ENCODE peak calls at places on chromosomes 7 and 10, in six cellular contexts. I is osteoblast, O is MM.1S, F is prostate gland, U is uterus, B is PC-9. X is an unnamed sample. For H3K27me3 and H3K36me3, the result is how much of the 10 kb centered on the place peaks cover.

GRCh38 chr7:98831641-98832221 is 38.1 kb downstream of the TMEM130 start:
- DNase-seq in U (no peak), O (no peak), B (peak), F (no peak), I (no peak), X (peak)

GRCh38 chr10:89481662-89482061 is 53.7 kb downstream of the SLC16A12 start:
- DNase-seq in O (no peak), B (no peak), U (no peak), F (no peak), I (no peak), X (no peak)

GRCh38 chr7:30647589-30647988 is 34.7 kb downstream of the CRHR2 start:
- DNase-seq in F (no peak), I (peak), U (no peak), O (no peak), B (no peak), X (peak)

GRCh38 chr10:1360011-1360580 is 303.9 kb downstream of the WDR37 start:
- DNase-seq in B (no peak), F (no peak), I (no peak), O (no peak), U (no peak), X (peak)

GRCh38 chr10:72906446-72906845 is 12.9 kb downstream of the OIT3 start:
- DNase-seq in I (no peak), U (no peak), O (no peak), B (no peak), F (no peak), X (no peak)

GRCh38 chr10:76080406-76080805 is 649.0 kb downstream of the LRMDA start:
- DNase-seq in O (no peak), U (no peak), I (peak), B (no peak), F (no peak), X (no peak)

GRCh38 chr7:32890553-32891045 is 961 bp downstream of the KBTBD2 start:
- DNase-seq in O (peak), B (peak), I (peak), U (no peak), F (peak), X (no peak)

GRCh38 chr10:6056411-6057135 is 5.6 kb downstream of the IL2RA start:
- DNase-seq in U (no peak), F (no peak), B (no peak), O (no peak), I (no peak), X (no peak)

GRCh38 chr7:27647489-27647888 is 15.2 kb downstream of the HIBADH start:
- DNase-seq in I (no peak), F (no peak), O (no peak), U (no peak), B (no peak), X (no peak)

GRCh38 chr7:116525913-116526857 is 1.3 kb downstream of the CAV1 start:
- DNase-seq in O (peak), I (peak), F (peak), U (peak), B (peak), X (peak)

GRCh38 chr7:55055479-55055878 is 36.7 kb downstream of the EGFR start:
- DNase-seq in O (no peak), B (no peak), U (no peak), I (no peak), F (no peak), X (no peak)

GRCh38 chr7:105638324-105638723 is 57.0 kb upstream of the EFCAB10 start:
- DNase-seq in U (no peak), O (no peak), B (no peak), I (no peak), F (no peak), X (no peak)

GRCh38 chr7:40311307-40311706 is 176.5 kb downstream of the SUGCT start:
- DNase-seq in F (no peak), U (no peak), O (peak), B (no peak), I (no peak), X (no peak)

GRCh38 chr7:123557016-123557630 is 495 bp downstream of the NDUFA5 start:
- DNase-seq in O (peak), F (no peak), B (peak), I (no peak), U (no peak), X (no peak)

GRCh38 chr7:2764621-2765020 is 76.6 kb downstream of the AMZ1 start:
- DNase-seq in O (no peak), F (no peak), B (no peak), I (no peak), U (no peak), X (no peak)

GRCh38 chr7:155219947-155220769 is 77.5 kb upstream of the INSIG1 start:
- DNase-seq in B (no peak), I (peak), F (no peak), U (no peak), O (no peak), X (peak)

GRCh38 chr10:122475130-122475529 is 13.8 kb downstream of the HTRA1 start:
- DNase-seq in B (no peak), F (peak), I (peak), O (no peak), U (peak), X (peak)

GRCh38 chr10:78328592-78329404 is 295.1 kb downstream of the RPS24 start:
- DNase-seq in B (no peak), O (no peak), U (no peak), I (no peak), F (peak), X (no peak)

GRCh38 chr7:158424531-158424930 is 163.1 kb downstream of the PTPRN2 start:
- DNase-seq in B (no peak), I (no peak), O (no peak), U (no peak), F (no peak), X (no peak)

GRCh38 chr10:16893664-16894063 is 76.4 kb upstream of the RSU1 start:
- DNase-seq in F (no peak), I (no peak), B (no peak), O (no peak), U (no peak), X (no peak)

GRCh38 chr7:96826089-96826488 is 116.4 kb upstream of the SEM1 start:
- DNase-seq in O (no peak), B (no peak), U (no peak), I (no peak), F (no peak), X (no peak)

GRCh38 chr7:149071641-149072437 is 18.7 kb downstream of the ZNF786 start:
- DNase-seq in O (no peak), U (no peak), I (no peak), F (no peak), B (no peak), X (peak)
- H3K4me3 ChIP-seq in O (no peak), U (no peak), I (no peak), F (no peak), B (no peak), X (no peak)

DNA sequence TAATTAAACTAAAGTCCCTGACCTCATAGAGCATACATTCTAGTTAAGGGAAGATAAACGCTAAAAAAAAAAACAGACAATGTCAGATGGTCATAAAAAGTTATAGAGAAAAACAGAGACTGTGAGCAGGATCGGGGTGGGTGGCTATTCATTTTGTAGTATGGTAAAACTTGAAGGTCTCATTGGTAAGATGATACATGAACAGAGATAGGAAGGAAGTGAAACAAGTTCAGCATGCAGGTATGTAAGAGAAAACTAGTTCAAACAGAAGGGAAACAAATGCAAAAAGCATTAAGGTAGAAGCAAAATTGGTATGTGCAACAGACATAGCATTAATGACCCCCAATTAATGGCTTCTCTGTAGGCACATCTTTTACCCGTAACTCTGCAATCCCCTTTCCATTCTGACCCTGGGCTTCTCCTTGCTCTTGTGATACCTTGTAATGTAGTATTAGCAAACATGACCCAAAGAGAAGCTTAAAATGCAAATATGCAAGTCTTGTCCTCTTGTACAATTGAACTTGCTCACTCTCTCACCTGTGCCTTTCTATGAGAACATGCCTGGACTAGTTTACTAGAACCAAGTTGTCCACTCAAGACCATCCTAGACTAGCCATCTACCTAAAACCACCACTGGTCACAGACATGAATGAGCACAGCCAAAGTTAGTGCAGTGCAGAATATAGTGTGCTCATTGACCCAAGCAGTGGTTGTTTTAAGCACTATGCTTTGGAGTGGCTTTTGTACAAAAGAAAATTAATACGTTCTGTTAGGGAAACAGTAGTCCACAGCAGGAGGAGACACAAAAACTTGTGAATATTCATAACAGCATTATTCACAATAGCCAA is 57.0 kb downstream of the BRAF start:
- DNase-seq in I (peak), F (no peak), O (no peak), U (no peak), B (no peak), X (no peak)
- H3K27me3 ChIP-seq in I (under half), F (under half), O (under half), U (under half), B (under half), X (under half)

GRCh38 chr10:87952612-87953011 is 89.2 kb downstream of the PTEN start:
- DNase-seq in U (no peak), F (no peak), I (no peak), B (no peak), O (no peak), X (no peak)
- H3K36me3 ChIP-seq in U (under half), F (under half), I (under half), B (under half), O (under half), X (under half)

GRCh38 chr7:69701241-69701741 is 103.0 kb downstream of the AUTS2 start:
- DNase-seq in F (no peak), U (no peak), I (no peak), O (no peak), B (no peak), X (no peak)

GRCh38 chr7:69706070-69706469 is 107.8 kb downstream of the AUTS2 start:
- DNase-seq in B (no peak), O (no peak), I (no peak), U (no peak), F (no peak), X (no peak)

GRCh38 chr7:69702357-69702756 is 104.1 kb downstream of the AUTS2 start:
- DNase-seq in O (no peak), F (no peak), I (no peak), U (no peak), B (no peak), X (no peak)

GRCh38 chr7:69699949-69700715 is 101.9 kb downstream of the AUTS2 start:
- DNase-seq in U (no peak), F (no peak), B (no peak), I (no peak), O (no peak), X (no peak)

GRCh38 chr7:69703099-69703498 is 104.8 kb downstream of the AUTS2 start:
- DNase-seq in I (no peak), U (no peak), O (no peak), B (no peak), F (no peak), X (no peak)
- H3K4me3 ChIP-seq in I (no peak), U (no peak), O (no peak), B (no peak), F (no peak), X (no peak)

DNA sequence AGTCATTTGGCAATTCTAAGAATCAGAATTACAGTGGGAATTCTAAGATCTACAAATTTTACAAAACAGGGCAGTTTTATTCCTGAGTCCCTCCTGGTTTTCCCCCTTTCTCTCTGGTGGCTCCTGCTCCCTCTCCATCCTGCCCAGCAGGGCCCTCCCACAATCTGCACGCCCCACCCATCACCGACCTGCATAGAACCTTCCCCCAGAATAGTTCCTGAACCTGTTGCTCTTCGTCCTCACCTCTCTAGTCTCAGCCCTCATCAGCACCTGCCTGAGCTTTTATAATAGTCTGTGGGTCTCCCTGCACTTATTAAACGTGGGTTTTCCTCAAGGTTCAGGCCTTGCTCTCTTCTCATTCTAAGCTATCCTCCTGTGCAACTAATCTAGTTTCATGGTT is 49.1 kb upstream of the MNX1 start:
- DNase-seq in F (no peak), B (no peak), U (no peak), O (no peak), I (no peak), X (no peak)
- H3K27me3 ChIP-seq in F (under half), B (half or more), U (under half), O (under half), I (under half), X (under half)

GRCh38 chr7:101285171-101285570 is 36.4 kb downstream of the IFT22 start:
- DNase-seq in I (no peak), O (no peak), B (no peak), U (no peak), F (no peak), X (no peak)
- H3K36me3 ChIP-seq in I (under half), O (under half), B (under half), U (under half), F (under half), X (under half)

GRCh38 chr10:131167036-131167860 is 144.3 kb downstream of the TCERG1L start:
- DNase-seq in B (no peak), O (no peak), F (no peak), I (no peak), U (no peak), X (no peak)

GRCh38 chr10:131166486-131166885 is 145.0 kb downstream of the TCERG1L start:
- DNase-seq in U (no peak), B (no peak), O (no peak), I (no peak), F (no peak), X (no peak)

GRCh38 chr10:131170042-131170983 is 141.2 kb downstream of the TCERG1L start:
- DNase-seq in I (no peak), B (no peak), F (no peak), U (no peak), O (no peak), X (no peak)

GRCh38 chr10:131169146-131169545 is 142.4 kb downstream of the TCERG1L start:
- DNase-seq in B (no peak), O (no peak), F (no peak), U (no peak), I (no peak), X (no peak)

GRCh38 chr10:131168238-131168875 is 143.2 kb downstream of the TCERG1L start:
- DNase-seq in U (no peak), B (no peak), O (no peak), I (no peak), F (no peak), X (no peak)
- H3K4me3 ChIP-seq in U (no peak), B (no peak), O (no peak), I (no peak), F (no peak), X (no peak)

X was measured in H7.